ENCODE peak calls at places on chromosomes 5 and 9, in seven cellular contexts. One of them, this sample, is unnamed.

GRCh38 chr9:132023409-132024180 is 56.1 kb downstream of the MED27 start:
- DNase-seq in A172: no peak
- DNase-seq in amniotic stem cell: no peak
- DNase-seq in ACHN: no peak
- DNase-seq in small intestine: peak; percentile 22
- DNase-seq in mesothelial cell of epicardium: no peak
- DNase-seq in IMR-90: no peak
- DNase-seq in this sample: no peak

GRCh38 chr9:134378901-134379338 is 52.7 kb downstream of the RXRA start:
- DNase-seq in amniotic stem cell: no peak
- DNase-seq in IMR-90: peak; percentile 44
- DNase-seq in small intestine: peak; percentile 68
- DNase-seq in mesothelial cell of epicardium: no peak
- DNase-seq in ACHN: peak; percentile 21
- DNase-seq in A172: peak; percentile 93
- DNase-seq in this sample: no peak

GRCh38 chr5:175382171-175382570 is 61.8 kb downstream of the DRD1 start:
- DNase-seq in A172: no peak
- DNase-seq in mesothelial cell of epicardium: no peak
- DNase-seq in small intestine: no peak
- DNase-seq in amniotic stem cell: no peak
- DNase-seq in ACHN: no peak
- DNase-seq in IMR-90: no peak
- DNase-seq in this sample: no peak

GRCh38 chr5:125595095-125595494 is 828.1 kb upstream of the GRAMD2B start:
- DNase-seq in mesothelial cell of epicardium: no peak
- DNase-seq in amniotic stem cell: no peak
- DNase-seq in IMR-90: peak; percentile 82
- DNase-seq in small intestine: no peak
- DNase-seq in ACHN: no peak
- DNase-seq in A172: no peak
- DNase-seq in this sample: no peak

GRCh38 chr9:12817702-12818101 is 42.9 kb downstream of the LURAP1L start:
- DNase-seq in A172: peak; percentile 62
- DNase-seq in mesothelial cell of epicardium: no peak
- DNase-seq in ACHN: no peak
- DNase-seq in amniotic stem cell: no peak
- DNase-seq in small intestine: peak; percentile 80
- DNase-seq in IMR-90: peak; percentile 55
- DNase-seq in this sample: no peak

GRCh38 chr9:12838546-12838945 is 63.7 kb downstream of the LURAP1L start:
- DNase-seq in A172: no peak
- DNase-seq in amniotic stem cell: no peak
- DNase-seq in IMR-90: peak; percentile 46
- DNase-seq in ACHN: no peak
- DNase-seq in mesothelial cell of epicardium: no peak
- DNase-seq in small intestine: no peak
- DNase-seq in this sample: no peak

GRCh38 chr9:127835930-127836586 is 18.4 kb downstream of the ENG start:
- DNase-seq in IMR-90: peak; percentile 81
- DNase-seq in amniotic stem cell: peak; percentile 57
- DNase-seq in small intestine: no peak
- DNase-seq in ACHN: no peak
- DNase-seq in mesothelial cell of epicardium: no peak
- DNase-seq in A172: no peak
- DNase-seq in this sample: no peak

GRCh38 chr5:40915341-40915926 is 6.1 kb downstream of the C7 start:
- DNase-seq in IMR-90: no peak
- DNase-seq in A172: no peak
- DNase-seq in ACHN: no peak
- DNase-seq in mesothelial cell of epicardium: no peak
- DNase-seq in amniotic stem cell: no peak
- DNase-seq in small intestine: no peak
- DNase-seq in this sample: no peak

GRCh38 chr9:85427749-85428148 is 314.0 kb downstream of the AGTPBP1 start:
- DNase-seq in amniotic stem cell: no peak
- DNase-seq in ACHN: no peak
- DNase-seq in small intestine: no peak
- DNase-seq in IMR-90: no peak
- DNase-seq in mesothelial cell of epicardium: no peak
- DNase-seq in A172: no peak
- DNase-seq in this sample: no peak

GRCh38 chr9:34124103-34124502 is 2.4 kb downstream of the DCAF12 start:
- DNase-seq in ACHN: no peak
- DNase-seq in IMR-90: no peak
- DNase-seq in amniotic stem cell: no peak
- DNase-seq in mesothelial cell of epicardium: no peak
- DNase-seq in A172: no peak
- DNase-seq in small intestine: no peak
- DNase-seq in this sample: no peak

GRCh38 chr5:111655169-111655924 is 101.6 kb downstream of the NREP start:
- DNase-seq in amniotic stem cell: no peak
- DNase-seq in A172: no peak
- DNase-seq in ACHN: no peak
- DNase-seq in IMR-90: peak; percentile 70
- DNase-seq in small intestine: no peak
- DNase-seq in mesothelial cell of epicardium: no peak
- DNase-seq in this sample: no peak

GRCh38 chr9:131277673-131278420 is 1.5 kb upstream of the FAM78A start:
- DNase-seq in IMR-90: peak; percentile 78
- DNase-seq in ACHN: peak; percentile 75
- DNase-seq in mesothelial cell of epicardium: peak; percentile 62
- DNase-seq in A172: peak; percentile 24
- DNase-seq in small intestine: peak; percentile 65
- DNase-seq in amniotic stem cell: peak; percentile 72
- DNase-seq in this sample: peak; percentile 95

GRCh38 chr5:74311961-74312360 is 328.6 kb downstream of the ENC1 start:
- DNase-seq in A172: no peak
- DNase-seq in IMR-90: no peak
- DNase-seq in amniotic stem cell: no peak
- DNase-seq in mesothelial cell of epicardium: no peak
- DNase-seq in small intestine: no peak
- DNase-seq in ACHN: no peak
- DNase-seq in this sample: no peak

GRCh38 chr5:143004361-143004802 is 234.2 kb downstream of the ARHGAP26 start:
- DNase-seq in mesothelial cell of epicardium: no peak
- DNase-seq in small intestine: no peak
- DNase-seq in IMR-90: no peak
- DNase-seq in ACHN: peak; percentile 93
- DNase-seq in A172: no peak
- DNase-seq in amniotic stem cell: no peak
- DNase-seq in this sample: no peak